ENCODE peak calls at places on chromosomes 5 and 9, in five cellular contexts. Q is omental fat pad, Z is pancreas, F is heart left ventricle, C is natural killer cell. R is an unnamed sample.

GRCh38 chr5:131163315-131164119 is 1.5 kb downstream of the HINT1 start:
- ATAC-seq in Q (no peak), Z (no peak), F (no peak), C (no peak), R (no peak)

GRCh38 chr9:5621327-5621726 is 7.6 kb upstream of the RIC1 start:
- ATAC-seq in Q (peak), Z (no peak), F (peak), C (no peak), R (no peak)

GRCh38 chr9:84667571-84668203 is 1.8 kb upstream of the NTRK2 start:
- ATAC-seq in Q (peak), Z (peak), F (peak), C (no peak), R (no peak)

GRCh38 chr5:147740864-147741263 is 41.7 kb downstream of the JAKMIP2 start:
- ATAC-seq in Q (no peak), Z (no peak), F (no peak), C (no peak), R (no peak)

GRCh38 chr9:105291422-105291859 is 47.0 kb downstream of the SLC44A1 start:
- ATAC-seq in Q (no peak), Z (no peak), F (peak), C (no peak), R (no peak)

GRCh38 chr5:176560364-176560763 is 11.2 kb downstream of the CDHR2 start:
- ATAC-seq in Q (no peak), Z (no peak), F (no peak), C (no peak), R (no peak)

GRCh38 chr5:171386861-171387254 is 791 bp upstream of the NPM1 start:
- ATAC-seq in Q (no peak), Z (no peak), F (no peak), C (no peak), R (no peak)

GRCh38 chr5:170228756-170229459 is 3.9 kb upstream of the C5orf58 start:
- ATAC-seq in Q (no peak), Z (no peak), F (no peak), C (no peak), R (peak)

GRCh38 chr5:125549322-125549871 is 803.0 kb upstream of the ZNF608 start:
- ATAC-seq in Q (no peak), Z (no peak), F (peak), C (no peak), R (no peak)

GRCh38 chr9:16102154-16102553 is 549.3 kb downstream of the CCDC171 start:
- ATAC-seq in Q (no peak), Z (no peak), F (no peak), C (no peak), R (no peak)

GRCh38 chr5:34833991-34834793 is 4.8 kb upstream of the TTC23L start:
- ATAC-seq in Q (no peak), Z (no peak), F (peak), C (no peak), R (peak)

GRCh38 chr9:128846680-128847030 is 17.1 kb upstream of the SPOUT1 start:
- ATAC-seq in Q (no peak), Z (no peak), F (no peak), C (no peak), R (no peak)

GRCh38 chr5:91269198-91269597 is 113.9 kb downstream of the ARRDC3 start:
- ATAC-seq in Q (no peak), Z (no peak), F (no peak), C (peak), R (no peak)

GRCh38 chr9:93081081-93081529 is 14.9 kb upstream of the CARD19 start:
- ATAC-seq in Q (no peak), Z (no peak), F (no peak), C (no peak), R (no peak)

GRCh38 chr5:19564036-19564435 is 424.0 kb downstream of the CDH18 start:
- ATAC-seq in Q (no peak), Z (no peak), F (no peak), C (no peak), R (no peak)

GRCh38 chr9:7509586-7509985 is 290.0 kb downstream of the DMAC1 start:
- ATAC-seq in Q (no peak), Z (no peak), F (no peak), C (no peak), R (no peak)

GRCh38 chr9:8960254-8960653 is 1160.7 kb upstream of the DMAC1 start:
- ATAC-seq in Q (no peak), Z (no peak), F (no peak), C (no peak), R (no peak)
- TF ChIP-seq CTCF in Q (no peak), Z (no peak), F (no peak), C (no peak), R (no peak)

DNA sequence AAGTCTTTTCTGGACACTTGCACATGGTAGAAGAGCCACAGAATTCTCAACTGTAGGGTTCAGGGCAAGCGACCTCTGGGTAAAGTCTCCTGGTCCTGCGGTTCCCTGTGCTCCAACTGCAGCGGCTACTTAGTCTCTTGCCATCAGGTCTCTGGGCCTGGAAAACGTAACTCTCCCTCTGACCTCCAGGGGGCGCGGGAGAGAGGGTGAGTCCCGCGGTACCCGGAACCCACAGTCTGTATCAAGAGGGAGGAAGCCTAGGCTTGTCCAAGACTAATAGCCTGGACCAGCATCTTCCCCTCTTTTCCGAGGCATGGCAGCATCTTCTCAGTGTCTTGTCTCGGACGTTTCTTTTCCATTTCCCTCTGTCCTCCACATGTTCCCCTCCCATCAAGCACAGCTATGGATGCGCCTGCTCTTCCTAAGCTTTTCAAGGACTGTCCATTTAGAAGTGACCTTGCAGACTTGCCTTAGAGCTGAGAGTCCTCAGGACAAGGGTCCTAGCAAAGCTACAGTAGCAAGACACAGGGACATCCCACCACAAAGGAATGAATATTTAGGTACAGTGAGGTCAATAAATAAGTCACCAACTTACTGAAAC is 59.3 kb downstream of the FSTL4 start:
- ATAC-seq in Q (no peak), Z (peak), F (no peak), C (peak), R (no peak)
- TF ChIP-seq CTCF in Q (no peak), Z (peak), F (peak), C (peak), R (peak)

GRCh38 chr5:54066433-54066832 is 243.9 kb downstream of the ARL15 start:
- ATAC-seq in Q (no peak), Z (no peak), F (no peak), C (no peak), R (no peak)
- TF ChIP-seq CTCF in Q (no peak), Z (no peak), F (no peak), C (no peak), R (no peak)

DNA sequence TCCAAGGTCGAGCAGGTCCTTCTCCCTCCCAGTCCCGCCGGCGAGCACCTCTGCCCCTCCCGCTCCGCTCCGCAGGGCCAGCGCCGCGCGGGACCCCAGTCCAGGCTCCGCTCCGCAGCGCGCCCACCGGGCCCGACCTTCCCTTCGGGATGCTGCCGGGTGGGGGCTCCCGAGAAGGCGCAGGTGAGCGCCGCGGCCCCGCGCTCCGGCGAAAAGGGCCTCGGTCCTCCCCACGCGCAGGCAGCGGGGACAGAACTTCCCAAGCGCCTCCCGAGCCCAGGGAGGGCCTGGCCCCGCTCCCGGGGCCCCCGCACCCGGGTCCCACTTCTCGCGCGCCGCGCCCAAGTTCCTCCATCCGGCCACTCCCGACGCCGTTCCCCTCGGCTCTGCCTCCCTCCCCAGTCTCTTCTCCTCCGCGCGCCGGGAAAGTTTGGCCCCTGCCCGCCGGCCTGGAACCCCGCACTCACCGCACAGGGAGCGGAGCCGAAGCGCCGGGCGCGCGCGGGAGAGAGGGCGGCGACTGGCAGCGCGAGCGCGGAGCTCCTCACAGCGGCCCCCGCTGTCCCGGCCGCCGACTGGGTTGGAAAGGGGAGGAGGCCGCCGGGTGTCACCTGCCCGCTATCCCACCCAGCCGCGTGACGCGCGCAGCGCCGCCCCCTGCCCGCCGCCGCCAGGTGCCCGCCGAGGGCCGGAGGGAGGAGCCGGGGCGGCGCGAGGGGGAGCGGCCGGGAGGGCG is at the start of gene ELOVL7:
- ATAC-seq in Q (peak), Z (peak), F (peak), C (peak), R (peak)
- TF ChIP-seq CTCF in Q (no peak), Z (peak), F (no peak), C (no peak), R (peak)

GRCh38 chr9:98488578-98489312 is 220.0 kb downstream of the GABBR2 start:
- ATAC-seq in Q (peak), Z (no peak), F (no peak), C (no peak), R (no peak)
- TF ChIP-seq CTCF in Q (no peak), Z (no peak), F (no peak), C (no peak), R (no peak)

GRCh38 chr5:148957591-148958202 is 105.2 kb downstream of the SH3TC2 start:
- ATAC-seq in Q (no peak), Z (peak), F (peak), C (peak), R (no peak)
- TF ChIP-seq CTCF in Q (no peak), Z (peak), F (peak), C (peak), R (peak)

DNA sequence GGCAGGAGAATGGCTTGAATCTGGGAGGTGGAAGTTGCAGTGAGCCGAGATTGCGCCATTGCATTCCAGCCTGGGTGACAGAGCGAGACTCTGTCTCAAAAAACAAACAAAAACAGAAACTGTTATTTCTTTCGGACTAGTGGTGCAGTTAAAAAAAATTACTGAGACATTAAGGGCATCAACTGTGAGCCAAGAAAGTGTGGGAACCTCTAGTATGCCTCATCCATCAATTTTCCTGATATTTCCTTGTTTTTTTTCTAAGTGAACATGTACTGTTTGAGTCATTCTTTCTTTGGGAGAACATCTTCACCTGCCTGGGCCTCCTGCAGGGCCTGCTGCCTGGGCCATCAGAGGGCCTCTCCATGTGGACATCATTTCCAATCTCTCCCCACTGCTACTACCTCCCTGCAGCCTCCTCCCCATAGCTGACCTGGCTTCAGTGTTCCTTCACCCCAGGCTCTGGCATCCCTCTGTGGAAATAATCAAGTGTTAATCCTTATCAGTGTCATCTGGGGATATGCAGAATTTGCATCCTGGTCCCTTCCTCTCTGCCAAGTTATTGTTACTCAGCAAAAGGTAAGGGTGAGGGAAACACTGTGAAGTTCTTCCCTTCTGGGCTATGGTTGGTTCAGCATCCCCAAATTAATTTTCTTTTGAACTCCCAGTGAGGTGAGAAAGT is 16.0 kb upstream of the CCL28 start:
- ATAC-seq in Q (no peak), Z (peak), F (no peak), C (no peak), R (no peak)
- TF ChIP-seq CTCF in Q (no peak), Z (no peak), F (no peak), C (no peak), R (no peak)

DNA sequence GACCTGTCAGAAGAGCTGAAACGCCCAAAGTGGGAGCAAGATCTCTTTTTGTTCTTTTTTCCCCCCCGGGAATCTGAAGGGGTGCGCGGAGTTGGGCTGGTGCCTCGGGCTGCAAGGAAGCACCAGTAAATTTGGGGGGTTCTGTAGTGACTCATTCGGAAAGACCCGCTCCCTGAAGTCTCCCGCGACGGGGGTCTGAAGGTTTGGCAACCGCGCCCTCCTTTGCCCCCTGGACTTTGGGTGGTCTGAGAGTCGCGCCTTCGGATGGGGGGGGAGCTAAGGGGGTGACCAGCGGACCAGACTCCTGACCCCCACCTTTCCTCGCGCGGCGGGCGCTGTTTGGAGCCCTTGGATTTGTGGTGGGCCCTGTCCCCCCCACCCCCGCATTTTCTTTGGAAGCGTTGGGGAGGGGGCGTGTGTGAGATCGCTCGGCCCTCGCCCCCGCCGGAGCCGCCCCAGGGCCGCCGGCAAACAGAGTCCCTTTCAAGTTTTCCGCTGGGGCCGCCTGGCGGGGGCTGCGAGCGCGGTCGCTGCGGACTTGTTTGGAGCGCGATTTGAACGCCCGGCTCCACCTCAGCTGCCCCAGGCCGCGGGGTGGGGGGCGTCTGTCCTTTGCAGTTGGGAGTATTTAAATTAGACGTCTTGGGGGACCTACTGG is 2.0 kb downstream of the CXXC5 start:
- ATAC-seq in Q (no peak), Z (no peak), F (no peak), C (no peak), R (no peak)
- TF ChIP-seq CTCF in Q (no peak), Z (peak), F (peak), C (peak), R (no peak)

GRCh38 chr5:169116961-169117461 is 183.9 kb downstream of the SLIT3 start:
- ATAC-seq in Q (no peak), Z (no peak), F (peak), C (no peak), R (no peak)
- TF ChIP-seq CTCF in Q (no peak), Z (no peak), F (no peak), C (no peak), R (no peak)

R was measured in gastroesophageal sphincter.